ENCODE peak calls at places on chromosomes 11 and 22, in seven cellular contexts. H, C, S, Y, L, U and T are unnamed samples.

GRCh38 chr11:82975882-82976281 is 74.3 kb downstream of the DDIAS start:
- DNase-seq in C (no peak), U (no peak), Y (no peak), H (no peak), L (no peak), S (no peak), T (no peak)

GRCh38 chr22:46055851-46056168 is 78.8 kb upstream of the WNT7B start:
- DNase-seq in H (no peak), U (no peak), S (no peak), C (no peak), L (no peak), Y (no peak), T (no peak)

GRCh38 chr22:48840112-48840949 is 987.3 kb downstream of the BRD1 start:
- DNase-seq in C (no peak), H (no peak), U (no peak), L (no peak), S (no peak), Y (no peak), T (no peak)

GRCh38 chr11:64607381-64608259 is 16.6 kb downstream of the SLC22A12 start:
- DNase-seq in S (no peak), U (no peak), H (peak), C (peak), Y (no peak), L (no peak), T (no peak)

GRCh38 chr22:32531955-32532818 is 57.6 kb downstream of the FBXO7 start:
- DNase-seq in U (peak), L (no peak), Y (no peak), H (peak), S (peak), C (peak), T (no peak)

GRCh38 chr11:121023848-121024751 is at the start of gene TBCEL:
- DNase-seq in Y (peak), U (peak), S (peak), L (peak), H (peak), C (peak), T (no peak)

GRCh38 chr22:46084943-46085830 is 65.1 kb upstream of the PPARA start:
- DNase-seq in Y (peak), U (peak), L (no peak), S (peak), C (peak), H (peak), T (no peak)

GRCh38 chr11:123543796-123544195 is 110.6 kb downstream of the SCN3B start:
- DNase-seq in C (no peak), U (no peak), L (no peak), H (no peak), Y (no peak), S (no peak), T (peak)

GRCh38 chr22:44605486-44605885 is 96.5 kb upstream of the PRR5 start:
- DNase-seq in S (no peak), H (no peak), C (no peak), U (no peak), L (no peak), Y (no peak), T (no peak)

GRCh38 chr11:69638941-69639681 is 1.8 kb upstream of the CCND1 start:
- DNase-seq in H (peak), S (peak), Y (peak), L (no peak), C (peak), U (peak), T (peak)

GRCh38 chr22:42820075-42820763 is 36.9 kb downstream of the ARFGAP3 start:
- DNase-seq in U (no peak), Y (no peak), H (no peak), S (no peak), C (no peak), L (no peak), T (no peak)

GRCh38 chr11:68040121-68040956 is 1.5 kb downstream of the TCIRG1 start:
- DNase-seq in U (peak), S (peak), C (peak), Y (peak), H (no peak), L (peak), T (no peak)

GRCh38 chr11:104476898-104477297 is 313.0 kb upstream of the PDGFD start:
- DNase-seq in S (no peak), H (no peak), C (no peak), U (no peak), Y (no peak), L (no peak), T (no peak)

GRCh38 chr11:70854891-70855556 is 397.4 kb downstream of the SHANK2 start:
- DNase-seq in Y (no peak), C (no peak), H (no peak), L (no peak), U (no peak), S (no peak), T (no peak)

GRCh38 chr11:47060807-47061206 is 115.9 kb downstream of the ARFGAP2 start:
- DNase-seq in S (no peak), L (no peak), H (no peak), Y (no peak), C (no peak), U (no peak), T (no peak)

GRCh38 chr11:57290288-57290687 is 34.5 kb downstream of the TNKS1BP1 start:
- DNase-seq in H (no peak), U (no peak), L (no peak), C (no peak), Y (no peak), S (no peak), T (no peak)

GRCh38 chr11:46335271-46335670 is 12.0 kb upstream of the DGKZ start:
- DNase-seq in C (no peak), S (no peak), Y (no peak), H (no peak), U (no peak), L (no peak), T (no peak)

GRCh38 chr11:112784323-112785073 is 176.7 kb upstream of the NCAM1 start:
- DNase-seq in U (peak), Y (peak), S (no peak), H (peak), L (no peak), C (peak), T (peak)

GRCh38 chr22:37120569-37121340 is 11.2 kb upstream of the TMPRSS6 start:
- DNase-seq in S (no peak), C (no peak), Y (no peak), U (no peak), H (no peak), L (no peak), T (no peak)

GRCh38 chr11:111195192-111195591 is 50.3 kb upstream of the POU2AF2 start:
- DNase-seq in Y (no peak), L (no peak), U (no peak), H (no peak), C (no peak), S (no peak), T (no peak)

GRCh38 chr11:106152013-106152412 is 74.6 kb downstream of the AASDHPPT start:
- DNase-seq in H (no peak), S (no peak), U (no peak), Y (no peak), L (no peak), C (no peak), T (no peak)

GRCh38 chr11:69008774-69009440 is 4.1 kb downstream of the MRGPRF start:
- DNase-seq in U (peak), H (no peak), Y (peak), L (no peak), C (peak), S (peak), T (peak)

GRCh38 chr11:37512156-37512780 is 914.2 kb upstream of the RAG2 start:
- DNase-seq in H (no peak), U (no peak), C (no peak), L (no peak), Y (no peak), S (no peak), T (peak)

GRCh38 chr22:37275622-37276021 is 6.7 kb upstream of the CYTH4 start:
- DNase-seq in Y (no peak), S (peak), L (no peak), U (no peak), H (no peak), C (no peak), T (no peak)

DNA sequence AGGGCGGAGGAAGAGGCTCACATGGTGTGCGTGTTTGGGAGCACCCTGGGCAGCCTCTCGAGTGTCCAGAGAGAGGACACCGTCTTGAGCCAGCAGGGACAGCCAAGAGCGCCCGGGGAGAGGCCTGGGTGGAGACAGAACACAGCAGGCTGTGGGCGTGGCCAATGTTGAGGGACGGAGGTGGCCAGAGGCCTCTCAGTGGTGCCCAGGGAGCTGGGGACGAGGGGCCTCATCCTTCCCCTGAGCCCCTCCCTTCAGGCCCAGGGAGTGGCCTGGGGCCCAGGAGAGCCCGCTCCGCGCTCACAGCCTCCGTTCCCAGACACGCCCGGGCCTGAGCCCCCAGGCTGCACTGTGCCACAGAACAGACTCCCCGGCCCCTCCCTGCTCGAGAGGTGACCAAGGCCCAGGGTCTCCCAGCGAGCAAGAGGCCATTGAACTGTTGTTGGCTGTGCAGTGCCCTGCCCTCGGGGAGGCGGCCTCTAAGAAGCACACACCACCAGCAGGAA is 48.4 kb downstream of the CDKN1C start:
- DNase-seq in L (no peak), Y (peak), C (peak), U (peak), S (peak), H (no peak), T (no peak)
- TF ChIP-seq CTCF in L (no peak), Y (peak), C (peak), U (peak), S (peak), H (no peak), T (no peak)

GRCh38 chr22:20018001-20018400 is 1.4 kb upstream of the ARVCF start:
- DNase-seq in Y (no peak), H (no peak), L (no peak), C (no peak), S (no peak), U (no peak), T (no peak)
- H3K4me3 ChIP-seq in Y (no peak), H (no peak), L (no peak), C (no peak), S (no peak), U (no peak), T (no peak)

GRCh38 chr11:947744-948143 is 22.1 kb downstream of the AP2A2 start:
- DNase-seq in L (no peak), H (no peak), S (no peak), Y (no peak), U (no peak), C (no peak), T (no peak)

GRCh38 chr11:945986-946385 is 20.3 kb downstream of the AP2A2 start:
- DNase-seq in H (no peak), L (no peak), C (no peak), U (no peak), Y (no peak), S (no peak), T (no peak)

GRCh38 chr11:942853-943252 is 17.2 kb downstream of the AP2A2 start:
- DNase-seq in C (no peak), H (peak), Y (no peak), L (no peak), S (no peak), U (no peak), T (peak)

GRCh38 chr11:940496-941135 is 14.9 kb downstream of the AP2A2 start:
- DNase-seq in U (no peak), C (no peak), L (no peak), H (no peak), S (no peak), Y (no peak), T (no peak)

GRCh38 chr11:944711-945470 is 19.2 kb downstream of the AP2A2 start:
- DNase-seq in Y (no peak), C (no peak), L (no peak), S (no peak), H (peak), U (no peak), T (peak)
- TF ChIP-seq CTCF in Y (no peak), C (no peak), L (no peak), S (no peak), H (no peak), U (no peak), T (peak)

DNA sequence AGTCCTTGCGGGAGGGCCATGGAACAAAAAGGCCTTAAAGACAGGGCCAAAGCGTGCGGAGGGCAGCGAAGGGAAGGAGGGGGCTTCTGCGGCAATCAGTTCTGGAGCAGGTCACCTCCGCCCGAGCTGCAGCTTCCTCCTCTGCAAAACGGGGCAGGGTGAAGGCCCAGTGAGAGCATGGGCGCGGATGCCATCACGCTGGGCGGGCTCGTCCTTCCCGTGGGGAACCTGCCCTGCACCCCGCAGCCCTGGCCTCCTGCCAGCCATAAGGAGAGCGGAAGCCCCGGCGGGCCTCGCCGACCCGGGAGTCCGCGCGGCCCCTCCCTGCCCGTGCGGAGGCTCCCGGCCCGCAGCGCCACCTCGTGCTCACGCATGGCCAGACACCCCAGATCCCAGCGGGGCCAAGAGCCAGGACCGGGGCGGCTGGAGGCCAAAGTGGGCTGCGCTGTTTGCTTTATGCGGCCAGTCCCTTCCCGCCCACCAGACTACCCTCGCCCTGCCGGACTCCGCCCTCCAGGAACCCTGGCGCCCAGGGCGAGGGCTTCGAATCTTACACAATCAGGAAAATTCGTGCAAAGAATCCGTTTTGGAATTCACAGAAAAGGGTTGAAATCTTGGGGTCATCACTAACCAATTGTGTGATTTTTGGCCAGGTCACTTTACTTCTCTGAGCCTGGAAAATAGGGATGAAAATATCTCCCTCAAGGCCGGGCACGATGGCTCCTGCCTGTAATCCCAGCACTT is 16.1 kb downstream of the TSKU start:
- DNase-seq in S (peak), L (peak), H (peak), U (peak), Y (peak), C (peak), T (no peak)
- H3K4me3 ChIP-seq in S (peak), L (peak), H (peak), U (peak), Y (peak), C (peak), T (peak)

DNA sequence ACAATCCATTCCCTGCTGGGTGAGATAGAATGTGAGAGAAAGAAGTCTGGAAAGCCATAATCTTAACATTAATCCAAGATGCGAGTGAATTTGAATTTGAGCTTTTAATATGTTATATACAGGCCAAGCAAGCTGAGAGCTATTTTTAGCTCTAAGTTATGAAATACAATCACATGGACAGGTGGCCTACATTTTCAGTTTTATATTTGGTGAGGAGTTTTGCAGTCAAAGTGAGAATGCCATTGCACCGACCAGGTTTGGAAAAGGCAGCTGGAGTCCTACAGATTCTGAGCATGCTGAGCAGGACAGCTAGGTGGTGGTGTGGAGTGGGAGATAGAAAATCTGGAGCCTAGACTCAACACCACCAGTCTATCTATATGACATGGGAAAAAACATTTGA is 12.0 kb downstream of the OR5B21 start:
- DNase-seq in S (no peak), Y (no peak), U (no peak), C (no peak), H (no peak), L (no peak), T (no peak)
- TF ChIP-seq CTCF in S (no peak), Y (no peak), U (no peak), C (no peak), H (no peak), L (no peak), T (no peak)

GRCh38 chr11:100632970-100633452 is 54.1 kb upstream of the ARHGAP42 start:
- DNase-seq in S (peak), C (peak), H (no peak), U (peak), L (no peak), Y (peak), T (no peak)
- H3K4me3 ChIP-seq in S (no peak), C (no peak), H (no peak), U (no peak), L (no peak), Y (no peak), T (no peak)